ENCODE peak calls at places on chromosome 15, in seven cellular contexts. W is mammary epithelial cell, N is upper lobe of right lung, G is AG04450, K is Panc1, Q is A549, Y is PC-9. U is an unnamed sample.

GRCh38 chr15:94467034-94467433 is 235.7 kb downstream of the MCTP2 start:
- DNase-seq in Y (no peak), Q (no peak), G (no peak), K (no peak), N (no peak), W (no peak), U (no peak)

GRCh38 chr15:38750816-38751215 is 186.2 kb upstream of the RASGRP1 start:
- DNase-seq in Q (no peak), G (no peak), K (no peak), Y (no peak), N (no peak), W (no peak), U (no peak)

GRCh38 chr15:52710050-52710709 is 31.0 kb upstream of the ATOSA start:
- DNase-seq in G (no peak), Q (no peak), Y (no peak), K (no peak), W (peak; percentile 40), N (no peak), U (no peak)

GRCh38 chr15:28456476-28457395 is 76.0 kb downstream of the GOLGA8G start:
- DNase-seq in G (no peak), Y (no peak), Q (no peak), W (no peak), K (no peak), N (peak; percentile 64), U (no peak)

GRCh38 chr15:77493324-77493907 is 72.7 kb downstream of the HMG20A start:
- DNase-seq in Q (no peak), G (no peak), Y (no peak), N (no peak), K (no peak), W (no peak), U (no peak)

GRCh38 chr15:73794501-73795133 is 41.5 kb upstream of the INSYN1 start:
- DNase-seq in Q (no peak), W (peak; percentile 44), K (no peak), N (no peak), Y (no peak), G (no peak), U (no peak)

GRCh38 chr15:79283252-79284048 is 928 bp downstream of the ANKRD34C start:
- DNase-seq in Y (no peak), W (peak; percentile 37), N (peak; percentile 73), G (no peak), Q (peak; percentile 42), K (no peak), U (peak; percentile 33)

GRCh38 chr15:72196409-72197044 is 1.1 kb downstream of the GRAMD2A start:
- DNase-seq in W (peak; percentile 49), N (no peak), Q (peak; percentile 62), K (no peak), G (no peak), Y (no peak), U (no peak)

GRCh38 chr15:62350744-62351143 is 185.7 kb upstream of the C2CD4B start:
- DNase-seq in G (no peak), Y (no peak), K (no peak), W (no peak), N (no peak), Q (no peak), U (no peak)
- H3K27ac ChIP-seq in G (no peak overlapping the region), Y (no peak overlapping the region), K (no peak overlapping the region), W (no peak overlapping the region), N (no peak overlapping the region), Q (no peak overlapping the region), U (no peak overlapping the region)

GRCh38 chr15:44537728-44538240 is 837 bp downstream of the EIF3J start:
- DNase-seq in W (no peak), Y (no peak), G (no peak), Q (peak; percentile 25), K (no peak), N (no peak), U (no peak)
- H3K27ac ChIP-seq in W (peak overlapping the region; percentile 72), Y (peak overlapping the region; percentile 87), G (peak overlapping the region; percentile 87), Q (peak overlapping the region; percentile 99), K (peak overlapping the region; percentile 89), N (peak overlapping the region; percentile 97), U (no peak overlapping the region)

DNA sequence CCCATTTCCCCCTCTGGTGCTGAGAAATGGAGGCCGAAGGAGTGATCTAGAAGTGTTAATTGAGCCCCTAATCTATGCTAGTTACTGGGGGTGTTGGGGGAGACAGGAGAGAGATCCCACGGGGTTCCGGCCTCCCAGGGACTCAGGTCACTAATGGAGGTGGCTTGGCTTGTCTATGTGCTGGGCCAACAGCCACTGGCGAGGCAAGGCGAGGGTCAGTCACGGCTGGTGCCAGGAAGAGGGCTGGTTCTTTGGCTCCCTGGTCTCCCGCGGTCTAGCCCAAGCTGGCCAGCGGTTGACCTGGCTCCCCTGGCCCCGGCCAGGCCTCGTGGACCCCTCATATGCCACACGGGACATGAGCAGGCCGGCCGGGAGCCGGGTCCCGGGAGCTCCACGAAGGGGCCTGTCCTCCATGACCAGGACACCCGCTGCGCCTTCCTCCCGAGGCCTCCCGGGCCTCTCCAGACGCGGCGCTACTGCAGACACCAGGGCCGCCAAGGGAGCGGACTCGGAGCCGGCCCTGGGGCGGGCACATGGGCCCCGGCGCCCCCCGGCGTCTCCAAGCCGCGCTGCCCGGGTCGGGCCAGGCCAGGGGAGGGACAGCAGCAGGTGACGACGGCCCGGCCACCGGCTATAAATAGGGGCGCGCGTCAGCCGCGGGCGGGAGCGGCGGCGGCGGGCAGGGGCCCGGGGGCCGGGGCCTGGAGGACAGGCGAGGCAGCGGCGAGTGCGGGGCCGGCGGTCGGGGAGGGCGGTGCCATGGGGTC is at the start of gene ALPK3:
- DNase-seq in N (peak; percentile 81), K (no peak), G (no peak), Y (peak; percentile 1), W (no peak), Q (no peak), U (no peak)
- H3K27ac ChIP-seq in N (peak within 1 kb of the TSS; percentile 81), K (no peak within 1 kb of the TSS), G (no peak within 1 kb of the TSS), Y (no peak within 1 kb of the TSS), W (no peak within 1 kb of the TSS), Q (peak within 1 kb of the TSS; percentile 46), U (no peak within 1 kb of the TSS)

GRCh38 chr15:88606437-88606794 is 14.7 kb upstream of the AEN start:
- DNase-seq in K (no peak), G (no peak), W (no peak), Q (no peak), N (no peak), Y (no peak), U (no peak)
- H3K27ac ChIP-seq in K (no peak overlapping the region), G (no peak overlapping the region), W (no peak overlapping the region), Q (no peak overlapping the region), N (no peak overlapping the region), Y (no peak overlapping the region), U (no peak overlapping the region)

GRCh38 chr15:83991163-83991562 is 244.4 kb upstream of the GOLGA6L4 start:
- DNase-seq in Q (no peak), G (no peak), K (no peak), N (no peak), Y (no peak), W (no peak), U (no peak)
- H3K27ac ChIP-seq in Q (no peak overlapping the region), G (no peak overlapping the region), K (no peak overlapping the region), N (no peak overlapping the region), Y (no peak overlapping the region), W (no peak overlapping the region), U (no peak overlapping the region)

GRCh38 chr15:25862469-25863066 is 559 bp downstream of the ATP10A start:
- DNase-seq in Q (no peak), W (peak; percentile 9), N (peak; percentile 83), K (no peak), G (no peak), Y (no peak), U (no peak)

GRCh38 chr15:25864966-25865365 is 1.8 kb upstream of the ATP10A start:
- DNase-seq in Y (no peak), N (no peak), K (no peak), W (no peak), Q (no peak), G (no peak), U (no peak)

GRCh38 chr15:25862087-25862468 is 1.0 kb downstream of the ATP10A start:
- DNase-seq in Q (no peak), W (no peak), N (peak; percentile 73), G (no peak), Y (no peak), K (no peak), U (no peak)

GRCh38 chr15:25863067-25863967 is at the start of gene ATP10A:
- DNase-seq in N (peak; percentile 84), Y (no peak), G (no peak), W (no peak), Q (no peak), K (no peak), U (no peak)

DNA sequence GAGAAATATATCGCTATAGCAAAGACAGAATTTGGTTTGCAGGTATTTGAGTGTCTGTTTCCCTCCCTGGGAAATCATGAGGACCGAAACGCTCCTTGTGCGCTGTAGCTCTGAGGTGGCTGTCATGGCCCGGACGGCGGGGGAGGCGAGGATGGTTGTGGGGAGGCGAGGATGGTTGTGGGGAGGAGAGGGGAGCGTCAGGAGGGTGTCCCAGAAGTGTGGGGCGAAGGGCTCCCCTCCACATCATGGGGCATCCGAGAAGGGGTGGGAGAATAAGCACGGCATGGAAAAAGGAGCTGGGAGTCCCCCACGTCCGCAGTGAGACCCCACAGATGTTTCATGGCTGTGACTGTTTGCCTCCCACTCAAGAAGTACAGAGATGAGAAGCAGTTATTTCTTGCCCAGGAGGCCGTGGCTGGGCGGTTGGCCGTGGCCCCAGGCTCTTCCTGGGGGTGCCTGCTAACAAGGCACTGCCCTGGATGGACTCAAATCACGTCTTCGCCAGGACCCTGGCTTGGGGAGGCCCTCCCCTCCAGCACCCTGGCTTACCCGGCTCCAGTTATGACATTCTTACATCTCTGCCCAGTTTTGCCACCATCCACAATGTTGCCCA is 947 bp upstream of the ATP10A start:
- DNase-seq in K (no peak), Q (no peak), W (no peak), N (no peak), Y (no peak), G (no peak), U (no peak)
- H3K27ac ChIP-seq in K (no peak overlapping the region), Q (peak overlapping the region; percentile 96), W (no peak overlapping the region), N (no peak overlapping the region), Y (no peak overlapping the region), G (no peak overlapping the region), U (no peak overlapping the region)

DNA sequence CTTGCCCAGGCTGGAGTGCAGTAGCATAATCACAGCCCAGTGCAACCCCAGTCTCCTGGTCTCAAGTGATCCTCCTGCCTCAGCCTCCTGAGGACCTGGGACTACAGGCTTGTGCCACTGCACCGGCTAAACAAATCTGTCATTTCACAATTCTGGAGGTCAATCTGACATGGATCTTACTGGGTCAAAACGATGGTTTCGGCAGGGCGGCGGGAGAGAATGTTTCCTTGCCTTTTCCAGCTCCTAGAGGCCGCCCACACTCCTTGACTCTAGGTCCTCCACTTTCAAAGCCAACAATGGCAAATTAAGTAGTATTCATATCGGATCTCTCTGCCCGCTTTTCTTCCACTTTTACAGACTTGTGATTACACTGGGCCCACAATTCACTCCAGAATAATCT is 14.8 kb downstream of the ATP10A start:
- DNase-seq in Y (no peak), Q (no peak), N (no peak), W (no peak), K (no peak), G (no peak), U (no peak)
- H3K27ac ChIP-seq in Y (no peak overlapping the region), Q (peak overlapping the region; percentile 98), N (no peak overlapping the region), W (no peak overlapping the region), K (no peak overlapping the region), G (no peak overlapping the region), U (no peak overlapping the region)

GRCh38 chr15:31345606-31346366 is 19.2 kb downstream of the KLF13 start:
- DNase-seq in G (no peak), W (no peak), Q (no peak), N (peak; percentile 63), K (no peak), Y (no peak), U (no peak)
- H3K27ac ChIP-seq in G (no peak overlapping the region), W (no peak overlapping the region), Q (no peak overlapping the region), N (peak overlapping the region; percentile 79), K (no peak overlapping the region), Y (no peak overlapping the region), U (no peak overlapping the region)

U was measured in iPS DF 6.9.